ENCODE peak calls at places on chromosomes 6 and 20, in nine cellular contexts. K is fibroblast of lung, Z is right cardiac atrium, S is endodermal cell, U is body of pancreas, Y is testis, H is heart right ventricle, J is sigmoid colon, V is left ventricle myocardium inferior. P is an unnamed sample. For H3K4me1, the result is how much of the 10 kb centered on the place peaks cover.

GRCh38 chr6:133635447-133635846 is 253.5 kb upstream of the TCF21 start:
- DNase-seq in V (no peak), J (no peak), U (no peak), S (no peak), Y (no peak), Z (no peak), H (no peak), K (no peak), P (no peak)

GRCh38 chr20:3843490-3843889 is 3.1 kb upstream of the MAVS start:
- DNase-seq in V (no peak), Z (no peak), U (no peak), H (no peak), S (no peak), K (peak), J (no peak), Y (no peak), P (no peak)

GRCh38 chr6:1321715-1322114 is 9.8 kb downstream of the FOXQ1 start:
- DNase-seq in U (no peak), Y (no peak), J (no peak), V (no peak), Z (no peak), H (no peak), S (no peak), K (peak), P (no peak)

GRCh38 chr6:12729467-12729866 is 12.9 kb downstream of the PHACTR1 start:
- DNase-seq in H (no peak), Y (no peak), S (no peak), K (no peak), V (no peak), Z (no peak), U (no peak), J (no peak), P (peak)

GRCh38 chr20:59810376-59811187 is 122.9 kb downstream of the SYCP2 start:
- DNase-seq in Z (no peak), H (no peak), J (no peak), U (no peak), Y (peak), S (peak), V (no peak), K (no peak), P (no peak)

GRCh38 chr6:70314240-70314639 is 11.4 kb upstream of the COL9A1 start:
- DNase-seq in U (no peak), V (no peak), J (no peak), S (no peak), K (peak), H (no peak), Z (peak), Y (peak), P (no peak)

GRCh38 chr6:90068264-90068663 is 174.0 kb downstream of the GJA10 start:
- DNase-seq in J (no peak), Z (no peak), K (peak), U (no peak), Y (no peak), S (no peak), H (peak), V (no peak), P (peak)

GRCh38 chr6:38776515-38776914 is 61.4 kb downstream of the DNAH8 start:
- DNase-seq in H (no peak), Y (no peak), V (no peak), Z (no peak), S (no peak), K (no peak), U (no peak), J (no peak), P (peak)

GRCh38 chr20:32482251-32483220 is 102.6 kb downstream of the NOL4L start:
- DNase-seq in H (peak), V (peak), S (peak), K (no peak), J (peak), U (peak), Z (peak), Y (no peak), P (peak)

GRCh38 chr6:143805832-143806281 is 37.3 kb upstream of the LTV1 start:
- DNase-seq in V (no peak), Y (no peak), H (no peak), U (no peak), Z (no peak), J (no peak), S (no peak), K (peak), P (no peak)

GRCh38 chr20:4519530-4519929 is 202.2 kb upstream of the PRND start:
- DNase-seq in V (no peak), U (no peak), H (no peak), K (no peak), Z (no peak), S (peak), Y (peak), J (no peak), P (peak)

GRCh38 chr6:158605266-158605878 is 39.2 kb downstream of the DYNLT1 start:
- DNase-seq in Z (peak), J (no peak), H (peak), Y (peak), U (peak), S (peak), V (no peak), K (peak), P (peak)

GRCh38 chr20:10876558-10876957 is 202.8 kb upstream of the JAG1 start:
- DNase-seq in K (peak), Z (no peak), V (no peak), U (no peak), H (no peak), S (no peak), Y (no peak), J (no peak), P (no peak)

GRCh38 chr20:58429303-58429702 is 40.3 kb downstream of the VAPB start:
- DNase-seq in Y (no peak), H (no peak), J (no peak), K (no peak), U (no peak), S (no peak), Z (no peak), V (no peak), P (peak)

DNA sequence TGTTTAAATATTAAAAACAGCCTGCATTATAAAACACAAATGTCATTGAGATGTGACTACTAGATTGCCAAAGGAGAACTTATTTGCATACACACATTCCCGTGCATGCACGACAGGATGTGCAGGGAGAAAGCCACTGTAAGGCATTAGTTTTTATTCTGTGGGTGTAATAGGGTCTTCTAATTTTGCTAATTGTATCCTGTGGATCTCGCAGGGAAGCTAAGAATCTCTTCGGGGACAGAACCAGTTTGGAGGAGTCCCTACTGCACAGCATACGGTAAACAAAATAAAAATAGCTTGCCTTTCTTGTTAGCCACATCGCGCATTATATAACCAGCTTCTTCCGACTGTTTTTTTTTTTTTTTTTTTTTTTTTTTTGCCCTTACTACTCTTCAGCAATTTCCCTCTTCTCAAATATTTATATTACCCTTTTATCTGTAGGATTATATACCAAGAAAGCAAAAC is 2.0 kb downstream of the ATXN1 start:
- DNase-seq in Z (peak), V (no peak), S (no peak), Y (peak), H (no peak), U (peak), K (no peak), J (no peak), P (peak)
- H3K4me1 ChIP-seq in Z (under half), V (half or more), S (under half), Y (under half), H (half or more), U (under half), K (under half), J (half or more), P (under half)

GRCh38 chr20:50594231-50594590 is 84.0 kb downstream of the PTPN1 start:
- DNase-seq in K (no peak), U (no peak), Y (no peak), S (no peak), J (no peak), H (no peak), V (no peak), Z (peak), P (no peak)
- H3K4me1 ChIP-seq in K (under half), U (under half), Y (under half), S (under half), J (under half), H (under half), V (under half), Z (under half), P (under half)

GRCh38 chr20:45034436-45034835 is 66.5 kb downstream of the KCNS1 start:
- DNase-seq in K (no peak), Y (no peak), U (no peak), Z (no peak), V (no peak), H (no peak), S (no peak), J (no peak), P (no peak)
- H3K4me1 ChIP-seq in K (under half), Y (under half), U (under half), Z (under half), V (under half), H (under half), S (under half), J (under half), P (under half)

DNA sequence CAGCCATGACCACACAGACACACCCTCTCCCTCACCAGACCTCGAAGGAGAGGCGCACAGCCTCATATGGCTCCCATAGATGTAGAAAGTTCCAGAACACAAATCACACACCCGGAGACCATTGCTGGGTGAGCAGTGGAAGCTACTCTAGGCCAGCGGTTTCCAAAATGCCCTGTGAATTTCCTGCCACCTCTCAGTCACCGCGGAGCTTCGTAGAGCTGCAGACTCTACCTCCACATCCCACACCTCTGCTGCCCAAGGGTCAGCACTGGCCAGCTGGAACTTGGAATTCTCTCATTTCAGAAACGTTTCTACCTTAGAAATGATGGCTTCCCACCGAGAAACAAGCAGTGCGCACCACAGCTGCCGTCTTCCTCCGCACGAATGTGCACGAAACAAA is 155.8 kb downstream of the DLL1 start:
- DNase-seq in V (no peak), J (no peak), K (no peak), Y (no peak), Z (no peak), H (no peak), U (no peak), S (peak), P (no peak)
- H3K4me1 ChIP-seq in V (half or more), J (under half), K (under half), Y (under half), Z (under half), H (half or more), U (under half), S (under half), P (under half)

GRCh38 chr6:71402101-71402500 is 113.5 kb downstream of the OGFRL1 start:
- DNase-seq in S (no peak), U (no peak), Z (no peak), H (no peak), Y (no peak), K (no peak), J (no peak), V (no peak), P (no peak)
- H3K4me1 ChIP-seq in S (under half), U (under half), Z (under half), H (under half), Y (under half), K (under half), J (half or more), V (half or more), P (under half)

DNA sequence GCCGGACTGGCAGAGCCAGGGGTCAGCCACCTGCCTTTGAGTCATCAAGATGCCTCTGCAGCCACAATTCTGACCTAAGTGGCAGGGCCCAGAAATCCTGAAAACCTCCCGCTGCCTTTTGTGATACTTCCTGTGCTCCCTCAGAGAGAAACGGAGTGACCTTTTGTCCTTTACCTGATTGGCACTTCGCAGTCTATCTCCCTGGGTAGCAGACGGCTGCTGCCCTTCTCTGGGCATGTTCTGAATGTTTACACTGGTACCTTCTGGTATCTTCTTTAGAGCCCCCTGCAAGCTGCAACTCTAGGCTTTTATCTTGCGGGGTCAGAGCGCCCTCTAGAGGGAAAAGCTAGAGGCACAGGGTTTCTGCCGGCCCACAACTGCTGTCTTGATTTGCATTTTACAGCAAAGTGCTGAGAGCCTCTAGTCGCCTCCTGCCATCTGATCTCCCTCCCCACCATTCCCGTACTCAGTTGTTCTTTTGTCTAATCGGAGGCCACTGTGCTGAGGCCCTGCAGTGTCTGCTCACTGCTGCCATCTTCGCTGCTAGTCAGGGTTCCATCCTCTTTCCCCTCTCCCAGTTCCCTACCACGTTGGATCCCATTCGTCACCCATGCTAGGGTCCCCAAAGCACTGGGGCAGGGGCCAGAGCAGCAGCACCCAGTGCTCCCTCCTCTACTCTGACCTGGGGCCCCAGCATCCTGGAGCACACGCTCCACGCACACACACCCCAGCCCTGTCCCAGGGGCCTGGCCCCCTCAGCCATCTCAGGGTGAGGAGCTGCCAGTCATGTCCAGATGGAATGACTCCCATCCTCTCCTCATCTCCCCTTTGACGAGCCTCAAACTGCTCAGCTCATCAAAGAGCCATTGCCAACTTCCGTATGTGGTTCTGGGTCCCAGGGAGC is 26.7 kb downstream of the SPATA2 start:
- DNase-seq in Z (peak), J (peak), H (peak), Y (peak), U (peak), S (peak), K (peak), V (no peak), P (peak)
- H3K4me1 ChIP-seq in Z (under half), J (under half), H (half or more), Y (half or more), U (under half), S (under half), K (under half), V (half or more), P (under half)

GRCh38 chr6:149437212-149437611 is 37.1 kb downstream of the SUMO4 start:
- DNase-seq in K (no peak), Z (no peak), S (no peak), V (no peak), H (no peak), Y (no peak), J (no peak), U (no peak), P (no peak)

GRCh38 chr6:149438855-149439254 is 38.8 kb downstream of the SUMO4 start:
- DNase-seq in K (no peak), S (no peak), H (no peak), U (no peak), Y (no peak), Z (no peak), J (no peak), V (no peak), P (no peak)

GRCh38 chr6:149440735-149441662 is 40.9 kb downstream of the SUMO4 start:
- DNase-seq in U (no peak), H (no peak), V (no peak), K (peak), Z (no peak), J (no peak), S (no peak), Y (no peak), P (no peak)

GRCh38 chr6:149441740-149442139 is 41.7 kb downstream of the SUMO4 start:
- DNase-seq in J (peak), H (no peak), K (no peak), Y (no peak), Z (no peak), V (no peak), U (peak), S (no peak), P (no peak)

GRCh38 chr6:149439626-149440025 is 39.6 kb downstream of the SUMO4 start:
- DNase-seq in H (no peak), Y (no peak), U (no peak), V (no peak), J (no peak), K (no peak), Z (no peak), S (no peak), P (no peak)
- H3K4me1 ChIP-seq in H (under half), Y (under half), U (under half), V (under half), J (under half), K (under half), Z (under half), S (under half), P (under half)

GRCh38 chr6:139370707-139371345 is 3.6 kb downstream of the CITED2 start:
- DNase-seq in K (no peak), S (no peak), Z (no peak), Y (no peak), J (no peak), U (no peak), V (no peak), H (no peak), P (no peak)

GRCh38 chr6:139370047-139370706 is 4.3 kb downstream of the CITED2 start:
- DNase-seq in V (no peak), J (no peak), S (peak), U (peak), K (peak), Y (no peak), H (no peak), Z (no peak), P (peak)

GRCh38 chr6:139372326-139373153 is 1.9 kb downstream of the CITED2 start:
- DNase-seq in Y (no peak), S (no peak), K (peak), H (no peak), J (no peak), Z (no peak), V (no peak), U (no peak), P (no peak)

GRCh38 chr6:139373154-139373927 is 1.1 kb downstream of the CITED2 start:
- DNase-seq in Y (peak), U (peak), J (peak), K (peak), H (peak), S (peak), Z (peak), V (peak), P (peak)

GRCh38 chr6:139371421-139372253 is 2.8 kb downstream of the CITED2 start:
- DNase-seq in S (no peak), Z (no peak), U (no peak), J (no peak), K (peak), Y (no peak), V (no peak), H (no peak), P (no peak)
- H3K4me1 ChIP-seq in S (under half), Z (under half), U (under half), J (under half), K (under half), Y (under half), V (half or more), H (half or more), P (under half)